ENCODE peak calls at places on chromosomes 5 and 9, in ten cellular contexts. R is foreskin keratinocyte, Y is suprapubic skin, U is H9, Z is GM20000, D is HCT116, J is nephron progenitor cell, K is fibroblast of the aortic adventitia, G is left ventricle myocardium inferior, I is hepatocyte. T is an unnamed sample.
A peak's percentile ranks its signal among the peaks of the same experiment; 100 is the strongest.

GRCh38 chr5:60978968-60979367 is 34.0 kb downstream of the NDUFAF2 start:
- DNase-seq in R (no peak), Y (no peak), U (no peak), Z (no peak), D (no peak), J (no peak), K (no peak), G (no peak), I (peak; percentile 14), T (no peak)

GRCh38 chr5:106121972-106122605 is 1548.6 kb downstream of the EFNA5 start:
- DNase-seq in R (peak; percentile 22), Y (no peak), U (peak; percentile 71), Z (peak; percentile 53), D (peak; percentile 8), J (peak; percentile 54), K (peak; percentile 14), G (no peak), I (peak; percentile 9), T (peak; percentile 36)

GRCh38 chr5:73160239-73160671 is 12.7 kb upstream of the TMEM174 start:
- DNase-seq in R (no peak), Y (no peak), U (no peak), Z (peak; percentile 28), D (no peak), J (no peak), K (no peak), G (no peak), I (no peak), T (no peak)

GRCh38 chr5:143456952-143457547 is 53.6 kb upstream of the NR3C1 start:
- DNase-seq in R (peak; percentile 54), Y (no peak), U (no peak), Z (no peak), D (peak; percentile 0), J (no peak), K (peak; percentile 71), G (no peak), I (no peak), T (peak; percentile 69)

GRCh38 chr5:172725785-172726184 is 45.2 kb downstream of the DUSP1 start:
- DNase-seq in R (no peak), Y (no peak), U (no peak), Z (no peak), D (no peak), J (no peak), K (no peak), G (no peak), I (no peak), T (no peak)

GRCh38 chr9:133225171-133226011 is 16.3 kb upstream of the OBP2B start:
- DNase-seq in R (no peak), Y (no peak), U (peak; percentile 26), Z (no peak), D (no peak), J (no peak), K (no peak), G (peak; percentile 50), I (no peak), T (no peak)

GRCh38 chr9:20496328-20496727 is 126.0 kb downstream of the MLLT3 start:
- DNase-seq in R (no peak), Y (no peak), U (no peak), Z (no peak), D (no peak), J (no peak), K (no peak), G (no peak), I (no peak), T (no peak)

GRCh38 chr9:22446950-22447606 is 454 bp downstream of the DMRTA1 start:
- DNase-seq in R (peak; percentile 63), Y (no peak), U (peak; percentile 80), Z (peak; percentile 36), D (no peak), J (peak; percentile 82), K (no peak), G (peak; percentile 58), I (peak; percentile 87), T (peak; percentile 47)

GRCh38 chr5:67591491-67591890 is 394.9 kb upstream of the CD180 start:
- DNase-seq in R (no peak), Y (no peak), U (no peak), Z (no peak), D (no peak), J (no peak), K (no peak), G (no peak), I (no peak), T (no peak)

DNA sequence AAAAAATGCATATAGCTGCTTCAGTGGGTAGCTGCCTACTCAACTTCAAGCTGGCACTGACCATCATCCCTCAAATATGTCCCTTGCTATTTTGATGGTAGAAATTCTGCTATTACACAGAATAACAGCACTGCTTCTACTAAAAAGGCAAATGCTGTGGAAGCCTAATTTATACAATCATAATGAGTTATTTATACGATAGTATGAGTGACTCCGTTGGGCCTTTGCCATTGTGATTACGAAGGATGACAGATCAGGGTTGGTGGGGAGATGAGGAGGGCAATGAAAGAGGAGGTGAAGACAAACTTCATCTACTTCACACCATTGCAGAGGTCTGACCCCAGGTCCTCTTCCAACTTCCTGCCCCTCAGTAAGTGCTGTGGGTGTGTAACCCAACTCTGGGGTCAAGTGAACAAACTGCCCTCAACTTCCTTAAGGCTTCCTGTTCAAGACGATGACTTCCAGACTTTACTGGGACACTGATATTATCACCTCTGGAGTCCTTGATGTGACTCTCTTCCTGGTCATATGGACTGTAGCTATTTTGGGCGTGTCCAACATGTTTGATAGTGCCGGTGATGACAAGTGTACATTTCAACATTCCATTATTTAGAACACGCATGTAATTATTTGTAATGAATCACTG is 74.1 kb upstream of the RPS23 start:
- DNase-seq in R (peak; percentile 67), Y (no peak), U (no peak), Z (no peak), D (no peak), J (no peak), K (peak; percentile 30), G (no peak), I (no peak), T (no peak)
- TF ChIP-seq CTCF in R (no peak), Y (no peak), U (no peak), Z (no peak), D (no peak), J (no peak), K (no peak), G (no peak), I (no peak), T (no peak)

GRCh38 chr9:97742545-97742944 is 45.4 kb upstream of the XPA start:
- DNase-seq in R (no peak), Y (no peak), U (no peak), Z (no peak), D (no peak), J (no peak), K (no peak), G (no peak), I (no peak), T (no peak)

GRCh38 chr9:97744710-97745708 is 47.9 kb upstream of the XPA start:
- DNase-seq in R (no peak), Y (no peak), U (peak; percentile 70), Z (no peak), D (no peak), J (peak; percentile 20), K (no peak), G (no peak), I (no peak), T (no peak)

GRCh38 chr9:97741947-97742346 is 44.8 kb upstream of the XPA start:
- DNase-seq in R (no peak), Y (no peak), U (no peak), Z (no peak), D (no peak), J (no peak), K (no peak), G (no peak), I (no peak), T (no peak)

GRCh38 chr9:97737429-97737828 is 40.3 kb upstream of the XPA start:
- DNase-seq in R (no peak), Y (no peak), U (peak; percentile 74), Z (no peak), D (peak; percentile 15), J (no peak), K (no peak), G (no peak), I (no peak), T (peak; percentile 13)

GRCh38 chr9:97740848-97741821 is 44.0 kb upstream of the XPA start:
- DNase-seq in R (peak; percentile 81), Y (peak; percentile 62), U (peak; percentile 92), Z (peak; percentile 29), D (no peak), J (peak; percentile 75), K (peak; percentile 45), G (peak; percentile 65), I (peak; percentile 85), T (peak; percentile 23)
- TF ChIP-seq CTCF in R (peak; percentile 55), Y (no peak), U (peak; percentile 44), Z (no peak), D (no peak), J (no peak), K (peak; percentile 33), G (peak; percentile 47), I (no peak), T (peak; percentile 22)

DNA sequence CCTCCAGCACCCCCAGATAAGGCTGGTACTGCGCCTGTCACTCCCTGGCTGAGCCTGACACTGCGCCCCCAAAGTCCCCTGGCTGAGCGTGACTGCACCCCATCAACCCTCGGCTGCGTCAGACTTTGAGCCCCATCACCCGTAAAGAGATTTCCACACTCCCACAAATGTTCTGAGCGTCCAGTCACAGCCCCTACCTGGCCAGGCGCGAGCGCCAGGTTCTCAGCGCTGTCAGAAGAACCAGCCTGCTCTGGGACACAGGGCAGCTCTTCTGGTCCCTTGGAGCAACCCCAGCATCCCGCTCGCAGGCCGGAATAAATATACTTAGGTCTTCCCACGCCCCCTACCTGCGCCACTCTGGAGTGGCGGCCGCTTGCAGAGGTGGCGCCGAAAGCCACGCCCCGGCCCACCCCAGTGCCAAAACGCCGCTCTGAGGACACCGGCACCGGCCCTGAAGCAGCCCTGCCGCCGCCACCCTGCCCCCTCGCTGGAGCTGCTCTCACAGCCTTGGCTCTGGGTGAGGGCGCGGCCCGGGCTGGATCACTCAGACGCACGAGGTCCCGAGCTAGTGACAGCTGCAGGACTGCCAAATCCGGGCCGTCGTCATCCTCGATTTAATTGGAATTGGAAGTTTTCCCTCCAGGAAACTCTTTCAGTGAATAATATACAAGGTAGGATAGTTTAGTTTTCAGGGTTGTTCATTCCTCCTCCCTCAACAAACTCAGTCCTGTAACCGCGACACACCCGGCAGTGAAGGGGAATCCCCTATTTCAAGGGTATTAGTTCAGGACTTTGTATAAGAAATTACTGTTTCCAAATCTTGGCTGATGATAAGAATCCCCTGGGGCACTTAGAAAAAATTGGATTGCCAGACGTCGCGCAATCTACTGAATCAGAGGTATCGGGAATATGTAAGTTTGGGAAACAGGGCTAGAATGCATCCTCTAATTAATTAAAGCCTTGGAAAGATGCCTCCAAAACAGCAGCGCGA is 1.2 kb upstream of the CEMIP2 start:
- DNase-seq in R (peak; percentile 62), Y (peak; percentile 93), U (peak; percentile 94), Z (peak; percentile 44), D (peak; percentile 75), J (peak; percentile 80), K (peak; percentile 75), G (peak; percentile 86), I (peak; percentile 86), T (no peak)
- TF ChIP-seq CTCF in R (peak; percentile 0), Y (no peak), U (peak; percentile 42), Z (no peak), D (peak; percentile 30), J (no peak), K (peak; percentile 1), G (peak; percentile 22), I (peak; percentile 27), T (peak; percentile 13)

DNA sequence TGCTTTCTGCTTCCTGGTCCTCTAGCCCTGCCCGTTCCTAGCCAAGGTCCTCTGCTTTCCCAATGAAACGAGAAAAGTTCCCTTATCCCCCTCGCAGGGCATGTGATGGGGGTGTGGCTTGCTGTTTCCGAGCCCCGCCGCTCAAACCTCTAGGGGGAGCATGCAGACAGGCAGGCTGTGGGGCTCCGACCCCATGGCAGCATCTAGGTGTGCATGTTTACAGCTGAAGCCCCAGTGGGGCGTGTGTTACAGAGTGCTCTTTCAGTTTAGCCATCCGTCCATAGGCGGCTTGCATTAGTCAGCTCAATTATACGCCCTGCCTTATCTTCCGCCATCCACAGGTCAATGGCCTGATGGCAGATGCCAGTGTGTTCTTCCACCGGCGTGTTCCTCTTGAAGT is 48.3 kb upstream of the SPATA31E1 start:
- DNase-seq in R (no peak), Y (no peak), U (peak; percentile 91), Z (no peak), D (peak; percentile 29), J (peak; percentile 36), K (no peak), G (no peak), I (peak; percentile 22), T (no peak)
- TF ChIP-seq CTCF in R (peak; percentile 39), Y (no peak), U (peak; percentile 76), Z (no peak), D (peak; percentile 60), J (peak; percentile 23), K (no peak), G (no peak), I (no peak), T (no peak)